ENCODE peak calls at places on chromosomes 7 and 10, in ten cellular contexts. J is HFF-Myc, K is cardiac fibroblast, G is fibroblast of lung, V is H9, O is H1, B is coronary artery, Z is tibial artery, U is upper lobe of left lung, M is spleen. L is an unnamed sample.

GRCh38 chr7:85130702-85131101 is 56.2 kb downstream of the SEMA3D start:
- DNase-seq in J (no peak), K (no peak), G (no peak), V (no peak), O (no peak), B (no peak), Z (no peak), U (no peak), M (no peak), L (no peak)

GRCh38 chr7:69922011-69922803 is 323.9 kb downstream of the AUTS2 start:
- DNase-seq in J (no peak), K (no peak), G (no peak), V (no peak), O (no peak), B (no peak), Z (no peak), U (no peak), M (no peak), L (no peak)

GRCh38 chr7:81632418-81632817 is 137.4 kb downstream of the HGF start:
- DNase-seq in J (no peak), K (no peak), G (no peak), V (no peak), O (no peak), B (no peak), Z (no peak), U (no peak), M (no peak), L (no peak)

GRCh38 chr7:91050677-91051076 is 213.6 kb upstream of the FZD1 start:
- DNase-seq in J (no peak), K (no peak), G (no peak), V (no peak), O (no peak), B (no peak), Z (no peak), U (no peak), M (no peak), L (no peak)

GRCh38 chr7:94190599-94191061 is 186.5 kb upstream of the BET1 start:
- DNase-seq in J (peak; percentile 97), K (peak; percentile 94), G (peak; percentile 98), V (no peak), O (no peak), B (no peak), Z (no peak), U (no peak), M (no peak), L (no peak)

GRCh38 chr10:59623100-59623822 is 86.4 kb downstream of the SLC16A9 start:
- DNase-seq in J (no peak), K (peak; percentile 1), G (no peak), V (no peak), O (no peak), B (no peak), Z (no peak), U (no peak), M (no peak), L (no peak)

GRCh38 chr10:131081386-131081785 is 230.1 kb downstream of the TCERG1L start:
- DNase-seq in J (no peak), K (no peak), G (no peak), V (no peak), O (no peak), B (no peak), Z (no peak), U (no peak), M (peak; percentile 52), L (no peak)

GRCh38 chr10:71805776-71806705 is 32.7 kb upstream of the VSIR start:
- DNase-seq in J (no peak), K (peak; percentile 30), G (no peak), V (peak; percentile 94), O (no peak), B (no peak), Z (no peak), U (peak; percentile 86), M (peak; percentile 81), L (no peak)

GRCh38 chr7:44978511-44979366 is at the start of gene MYO1G:
- DNase-seq in J (no peak), K (no peak), G (no peak), V (no peak), O (no peak), B (no peak), Z (no peak), U (peak; percentile 86), M (peak; percentile 97), L (peak; percentile 74)

GRCh38 chr7:44257213-44257612 is 56.4 kb downstream of the YKT6 start:
- DNase-seq in J (no peak), K (no peak), G (no peak), V (no peak), O (no peak), B (no peak), Z (no peak), U (peak; percentile 46), M (no peak), L (no peak)

GRCh38 chr10:23829556-23829955 is 379.4 kb upstream of the KIAA1217 start:
- DNase-seq in J (no peak), K (no peak), G (no peak), V (no peak), O (no peak), B (no peak), Z (no peak), U (no peak), M (no peak), L (no peak)

GRCh38 chr7:102985176-102985783 is 72.5 kb downstream of the LRRC17 start:
- DNase-seq in J (no peak), K (peak; percentile 46), G (peak; percentile 24), V (no peak), O (no peak), B (no peak), Z (no peak), U (no peak), M (no peak), L (no peak)

DNA sequence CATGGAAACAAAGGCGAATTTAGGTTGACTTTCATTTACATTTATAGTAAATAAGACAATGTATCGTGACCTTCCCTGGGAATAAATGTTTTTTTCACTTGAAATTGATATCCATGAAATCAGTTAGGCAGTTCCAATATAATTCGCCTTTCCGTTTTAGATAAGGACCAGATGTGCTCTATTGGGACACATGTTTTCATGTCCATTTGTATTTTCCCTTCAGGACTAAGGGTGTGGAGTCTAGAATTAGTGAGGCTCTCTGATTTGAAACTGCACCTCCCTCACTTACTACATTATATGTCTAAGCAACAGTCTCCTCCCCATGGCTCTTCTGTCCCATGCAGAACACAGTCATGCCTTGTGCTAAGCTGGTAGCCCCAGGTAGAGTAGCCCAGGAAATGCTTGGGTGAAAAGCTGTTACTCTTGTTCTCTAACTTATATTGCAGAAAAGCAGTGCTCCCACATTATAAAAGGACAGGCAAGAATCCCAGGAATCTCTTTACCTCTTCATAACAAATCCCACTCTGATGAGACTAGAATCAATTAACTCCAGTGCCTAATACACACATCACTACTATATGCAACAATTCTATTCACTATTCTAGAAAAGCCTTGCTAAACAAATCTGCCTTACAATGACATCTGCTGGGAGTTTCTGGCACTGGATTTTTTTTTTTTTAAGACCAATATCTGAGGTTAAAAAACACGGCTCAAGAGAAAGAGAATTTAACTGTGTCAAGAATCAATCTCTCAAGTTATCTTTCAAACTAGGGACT is 293.9 kb downstream of the SNX13 start:
- DNase-seq in J (no peak), K (peak; percentile 79), G (peak; percentile 76), V (no peak), O (no peak), B (no peak), Z (no peak), U (no peak), M (no peak), L (no peak)
- TF ChIP-seq CTCF in J (peak; percentile 27), K (peak; percentile 47), G (peak; percentile 37), V (peak; percentile 30), O (no peak), B (no peak), Z (peak; percentile 20), U (no peak), M (no peak), L (no peak)

DNA sequence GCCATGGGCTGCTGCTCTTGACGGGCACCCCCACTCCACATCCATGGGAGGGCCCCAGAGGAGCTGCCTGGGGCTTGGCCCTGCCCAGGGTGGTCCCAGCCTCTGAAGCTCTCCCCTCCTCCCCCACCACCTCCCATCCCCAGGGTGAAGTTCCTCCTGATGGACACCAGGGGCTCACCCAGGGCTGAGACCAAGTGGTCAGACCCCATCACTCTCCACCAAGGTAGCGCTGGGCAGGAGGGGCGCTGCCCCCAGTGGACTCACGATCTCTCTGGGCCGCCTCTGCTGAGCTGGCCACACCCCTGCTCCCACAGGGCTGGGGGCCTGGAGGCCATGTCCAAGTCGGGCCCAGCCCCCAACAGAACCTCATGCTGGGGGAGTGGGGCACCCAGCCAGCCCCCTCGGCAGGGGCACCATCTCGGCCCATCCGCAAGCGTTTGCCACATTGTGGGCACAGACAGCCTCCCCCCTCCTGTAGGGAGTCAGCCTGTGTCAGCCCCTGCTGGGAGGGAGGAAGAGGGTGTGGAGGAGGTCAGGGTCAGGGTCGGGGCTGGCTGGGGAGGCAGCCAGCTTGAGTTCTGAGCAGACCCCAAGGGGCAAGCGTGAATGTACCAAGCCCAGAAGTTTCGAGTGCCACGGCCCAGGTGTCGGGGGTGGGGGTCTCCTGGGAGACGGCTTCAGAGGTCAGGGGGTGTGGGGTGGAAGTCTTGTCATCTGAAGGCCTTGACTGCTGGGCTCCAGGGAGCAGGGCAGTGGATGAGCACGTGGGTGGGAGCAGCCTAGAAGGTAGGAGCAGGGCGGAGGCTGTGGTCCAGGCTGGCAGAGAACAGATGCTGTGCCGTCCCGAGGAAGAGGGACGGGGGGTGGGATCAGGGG is 2.8 kb downstream of the UPK3B start:
- DNase-seq in J (no peak), K (no peak), G (no peak), V (peak; percentile 76), O (no peak), B (no peak), Z (peak; percentile 63), U (peak; percentile 68), M (peak; percentile 77), L (no peak)
- TF ChIP-seq CTCF in J (peak; percentile 19), K (peak; percentile 44), G (peak; percentile 6), V (peak; percentile 64), O (peak; percentile 60), B (no peak), Z (no peak), U (no peak), M (no peak), L (no peak)

GRCh38 chr7:7330997-7331396 is 148.7 kb downstream of the C1GALT1 start:
- DNase-seq in J (no peak), K (no peak), G (no peak), V (no peak), O (no peak), B (no peak), Z (no peak), U (no peak), M (no peak), L (no peak)
- TF ChIP-seq CTCF in J (no peak), K (peak; percentile 7), G (no peak), V (peak; percentile 56), O (peak; percentile 46), B (no peak), Z (no peak), U (no peak), M (no peak), L (no peak)

DNA sequence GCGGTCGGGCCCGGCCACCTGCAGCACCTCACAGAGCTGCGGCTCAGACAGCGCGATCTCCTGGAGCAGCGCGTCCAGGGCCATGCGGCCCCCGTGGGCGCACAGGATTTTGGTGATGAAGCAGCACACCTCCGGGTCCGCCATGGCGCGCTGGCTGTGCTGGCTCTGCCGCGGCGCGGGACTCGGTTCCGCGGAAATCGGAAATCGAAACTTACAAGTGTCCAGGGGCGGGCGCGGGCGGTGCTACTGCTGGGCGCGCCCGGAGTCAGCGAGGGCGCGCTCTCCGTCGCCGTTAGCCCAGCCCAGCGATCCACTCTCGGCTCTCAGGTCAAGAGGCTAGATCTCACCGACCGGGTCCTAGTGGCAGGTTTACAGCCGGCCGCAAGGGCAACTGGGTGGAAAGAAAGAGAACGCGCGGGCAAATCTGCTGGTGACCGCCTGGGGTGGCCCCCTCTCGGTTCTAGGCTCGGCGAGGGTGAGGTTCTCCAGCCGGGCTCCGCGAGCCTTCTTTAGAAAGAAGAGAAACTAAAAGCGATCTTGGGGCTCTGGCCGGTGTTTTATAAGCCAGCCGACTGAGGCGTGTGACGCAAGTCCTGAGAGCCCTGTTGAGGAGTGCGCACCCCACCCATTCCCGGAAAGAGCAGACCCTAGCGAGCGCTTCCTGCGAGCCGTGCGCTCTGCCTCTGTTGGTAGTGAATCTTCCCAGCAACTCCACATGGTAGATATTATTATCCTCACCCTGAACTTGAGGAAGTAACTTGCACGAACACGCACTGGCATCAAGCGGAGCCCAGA is at the start of gene ZC3HAV1:
- DNase-seq in J (peak; percentile 67), K (peak; percentile 94), G (peak; percentile 95), V (peak; percentile 75), O (no peak), B (peak; percentile 87), Z (peak; percentile 90), U (peak; percentile 95), M (peak; percentile 97), L (peak; percentile 83)
- TF ChIP-seq CTCF in J (no peak), K (no peak), G (no peak), V (peak; percentile 37), O (no peak), B (no peak), Z (no peak), U (peak; percentile 44), M (no peak), L (no peak)

L was measured in natural killer cell.